ENCODE peak calls at places on chromosomes 16 and 17, in five cellular contexts. M, C, O, R and T are unnamed samples.

GRCh38 chr17:31388770-31389672 is 2.5 kb upstream of the RAB11FIP4 start:
- DNase-seq in M (peak), O (no peak), C (no peak), R (no peak), T (no peak)

GRCh38 chr16:7158481-7158880 is 174.2 kb upstream of the RBFOX1 start:
- DNase-seq in M (no peak), R (no peak), O (no peak), C (no peak), T (no peak)

GRCh38 chr17:15381707-15382106 is 40.3 kb upstream of the TEKT3 start:
- DNase-seq in O (no peak), C (no peak), M (no peak), R (no peak), T (no peak)

GRCh38 chr16:81493755-81494433 is 49.3 kb downstream of the CMIP start:
- DNase-seq in R (peak), O (peak), M (no peak), C (peak), T (peak)

GRCh38 chr16:4699030-4699556 is 5.7 kb downstream of the NUDT16L1 start:
- DNase-seq in C (no peak), M (no peak), R (no peak), O (no peak), T (no peak)

GRCh38 chr17:67467500-67468481 is 90.7 kb downstream of the PITPNC1 start:
- DNase-seq in C (peak), M (no peak), O (no peak), R (no peak), T (no peak)

GRCh38 chr17:64400644-64401043 is 10.0 kb upstream of the PECAM1 start:
- DNase-seq in M (no peak), C (no peak), R (no peak), O (no peak), T (no peak)

GRCh38 chr17:56598471-56598870 is 5.0 kb downstream of the NOG start:
- DNase-seq in M (no peak), O (no peak), C (peak), R (no peak), T (no peak)

GRCh38 chr16:49858200-49859129 is 2.6 kb upstream of the ZNF423 start:
- DNase-seq in O (no peak), R (no peak), M (peak), C (no peak), T (no peak)

GRCh38 chr16:2328428-2328827 is 12.1 kb downstream of the ABCA3 start:
- DNase-seq in O (no peak), C (no peak), R (no peak), M (no peak), T (no peak)

GRCh38 chr16:4172070-4172469 is 55.8 kb upstream of the ADCY9 start:
- DNase-seq in O (no peak), M (no peak), R (peak), C (peak), T (no peak)

GRCh38 chr16:29811896-29812665 is at the start of gene PRRT2:
- DNase-seq in R (no peak), M (peak), O (peak), C (peak), T (no peak)

GRCh38 chr17:49035470-49036269 is 38.5 kb downstream of the IGF2BP1 start:
- DNase-seq in M (peak), R (no peak), C (peak), O (no peak), T (no peak)

GRCh38 chr17:75031972-75032895 is 14.5 kb downstream of the ATP5PD start:
- DNase-seq in C (peak), O (peak), R (no peak), M (peak), T (peak)

GRCh38 chr16:12917653-12918052 is 16.3 kb downstream of the SHISA9 start:
- DNase-seq in M (no peak), R (no peak), C (peak), O (no peak), T (no peak)

GRCh38 chr17:5135726-5136579 is 20.1 kb downstream of the USP6 start:
- DNase-seq in R (no peak), O (no peak), M (no peak), C (no peak), T (no peak)

GRCh38 chr17:79842136-79842655 is 3.0 kb upstream of the CBX4 start:
- DNase-seq in M (no peak), O (no peak), R (no peak), C (no peak), T (no peak)

GRCh38 chr16:30769379-30770089 is 7.4 kb downstream of the RNF40 start:
- DNase-seq in M (no peak), C (no peak), R (no peak), O (no peak), T (no peak)

GRCh38 chr16:87778476-87778829 is 12.7 kb upstream of the KLHDC4 start:
- DNase-seq in C (no peak), R (no peak), O (no peak), M (no peak), T (no peak)

GRCh38 chr17:33080091-33080490 is 88.4 kb downstream of the SPACA3 start:
- DNase-seq in R (no peak), O (no peak), M (no peak), C (no peak), T (no peak)

GRCh38 chr17:63626551-63627228 is 4.5 kb downstream of the MAP3K3 start:
- DNase-seq in O (no peak), M (no peak), R (no peak), C (peak), T (no peak)

GRCh38 chr17:29757788-29758187 is 135.1 kb upstream of the CORO6 start:
- DNase-seq in O (no peak), R (no peak), C (no peak), M (no peak), T (no peak)

GRCh38 chr16:81238296-81239011 is at the start of gene BCO1:
- DNase-seq in O (peak), R (peak), C (peak), M (no peak), T (peak)

GRCh38 chr17:72538443-72538842 is 417.6 kb downstream of the SOX9 start:
- DNase-seq in O (no peak), R (no peak), C (no peak), M (no peak), T (no peak)

GRCh38 chr16:68923116-68923515 is 79.8 kb downstream of the TANGO6 start:
- DNase-seq in M (no peak), C (no peak), O (no peak), R (no peak), T (no peak)

GRCh38 chr16:47787695-47788094 is 326.6 kb downstream of the PHKB start:
- DNase-seq in R (no peak), C (peak), M (peak), O (no peak), T (no peak)

GRCh38 chr17:64354824-64355535 is 35.7 kb downstream of the PECAM1 start:
- DNase-seq in M (no peak), C (peak), R (no peak), O (no peak), T (no peak)

GRCh38 chr17:77815127-77815905 is 143.2 kb upstream of the TNRC6C start:
- DNase-seq in C (no peak), M (peak), R (no peak), O (no peak), T (no peak)

GRCh38 chr17:19369846-19370492 is 7.4 kb upstream of the B9D1 start:
- DNase-seq in O (no peak), C (no peak), R (no peak), M (no peak), T (no peak)

GRCh38 chr16:20610892-20611349 is 34.8 kb upstream of the ACSM2B start:
- DNase-seq in O (no peak), C (no peak), R (no peak), M (no peak), T (no peak)

GRCh38 chr17:42674755-42675347 is 1.9 kb downstream of the PLEKHH3 start:
- DNase-seq in C (no peak), M (no peak), R (no peak), O (peak), T (no peak)

GRCh38 chr17:67821871-67822367 is 3.4 kb upstream of the BPTF start:
- DNase-seq in C (no peak), R (no peak), O (no peak), M (no peak), T (no peak)

GRCh38 chr16:57607676-57608461 is 20.6 kb upstream of the ADGRG1 start:
- DNase-seq in M (no peak), C (no peak), O (no peak), R (no peak), T (no peak)

GRCh38 chr16:86521236-86522197 is 11.2 kb downstream of the FOXF1 start:
- DNase-seq in O (no peak), M (no peak), C (no peak), R (no peak), T (no peak)
- TF ChIP-seq CTCF in O (no peak), M (no peak), C (no peak), R (peak), T (no peak)

GRCh38 chr17:3039748-3040147 is 23.7 kb downstream of the OR1D5 start:
- DNase-seq in O (no peak), M (no peak), R (no peak), C (no peak), T (no peak)

GRCh38 chr17:3046753-3047152 is 16.7 kb downstream of the OR1D5 start:
- DNase-seq in R (no peak), C (no peak), M (no peak), O (no peak), T (no peak)

GRCh38 chr17:3040882-3041281 is 22.5 kb downstream of the OR1D5 start:
- DNase-seq in M (no peak), C (no peak), R (no peak), O (no peak), T (no peak)

GRCh38 chr17:3038941-3039340 is 24.5 kb downstream of the OR1D5 start:
- DNase-seq in C (no peak), O (no peak), M (no peak), R (no peak), T (no peak)

GRCh38 chr17:3043737-3044365 is 19.6 kb downstream of the OR1D5 start:
- DNase-seq in R (no peak), C (no peak), M (no peak), O (no peak), T (no peak)
- H3K4me3 ChIP-seq in R (no peak), C (no peak), M (no peak), O (no peak), T (no peak)

GRCh38 chr16:85418978-85419491 is 194.1 kb upstream of the GSE1 start:
- DNase-seq in M (no peak), O (no peak), C (no peak), R (no peak), T (no peak)
- TF ChIP-seq CTCF in M (no peak), O (no peak), C (no peak), R (peak), T (peak)

DNA sequence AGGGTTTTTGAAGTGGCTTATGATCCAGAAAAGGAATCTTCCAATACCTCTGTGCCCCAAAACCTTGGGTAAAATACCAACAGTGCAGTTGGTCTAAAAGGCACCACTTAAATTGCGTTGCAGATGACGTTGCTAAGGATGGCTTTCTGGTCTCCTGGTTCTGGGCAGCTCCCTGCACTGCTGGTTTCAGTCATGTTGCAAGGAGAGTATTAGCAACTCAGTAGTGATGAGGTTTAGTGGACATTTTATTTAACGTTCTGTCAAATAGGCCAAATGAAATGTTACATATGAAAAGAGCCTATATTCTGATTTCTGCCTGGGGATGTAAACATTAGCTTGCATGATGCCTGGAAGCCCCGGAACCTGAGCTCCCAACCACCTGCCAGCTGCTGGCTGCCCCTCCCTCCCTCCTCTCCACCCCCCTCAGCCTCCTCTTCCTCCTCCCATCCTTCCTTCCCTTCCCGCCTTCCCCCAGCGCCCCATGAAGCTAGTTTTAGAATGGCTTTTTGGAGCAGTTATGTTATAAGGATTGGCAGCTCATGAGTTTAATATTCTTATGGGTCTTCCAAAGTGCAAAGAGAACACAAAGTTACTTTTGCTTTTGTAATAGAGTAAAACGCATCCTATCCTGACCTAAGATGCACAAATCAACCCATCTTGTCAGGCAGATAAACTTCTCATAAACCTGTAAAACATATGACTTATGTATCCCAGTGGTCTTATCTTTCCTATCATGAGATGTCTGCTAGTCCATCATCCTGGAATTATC is 20.7 kb downstream of the CD7 start:
- DNase-seq in R (no peak), C (no peak), O (no peak), M (no peak), T (no peak)
- H3K4me3 ChIP-seq in R (no peak), C (no peak), O (peak), M (no peak), T (no peak)

GRCh38 chr17:18321309-18321708 is 6.2 kb downstream of the SMCR8 start:
- DNase-seq in R (no peak), M (peak), O (no peak), C (peak), T (no peak)
- TF ChIP-seq CTCF in R (peak), M (peak), O (no peak), C (peak), T (peak)

GRCh38 chr16:71410146-71410545 is 31.7 kb downstream of the TLE7 start:
- DNase-seq in O (no peak), M (no peak), R (no peak), C (no peak), T (no peak)

GRCh38 chr16:71414038-71414437 is 27.8 kb downstream of the TLE7 start:
- DNase-seq in C (no peak), R (no peak), M (no peak), O (no peak), T (no peak)

GRCh38 chr16:71413341-71413740 is 28.5 kb downstream of the TLE7 start:
- DNase-seq in R (no peak), C (no peak), M (no peak), O (no peak), T (no peak)

GRCh38 chr16:71409038-71409775 is 32.6 kb downstream of the TLE7 start:
- DNase-seq in M (no peak), R (no peak), C (no peak), O (no peak), T (no peak)

DNA sequence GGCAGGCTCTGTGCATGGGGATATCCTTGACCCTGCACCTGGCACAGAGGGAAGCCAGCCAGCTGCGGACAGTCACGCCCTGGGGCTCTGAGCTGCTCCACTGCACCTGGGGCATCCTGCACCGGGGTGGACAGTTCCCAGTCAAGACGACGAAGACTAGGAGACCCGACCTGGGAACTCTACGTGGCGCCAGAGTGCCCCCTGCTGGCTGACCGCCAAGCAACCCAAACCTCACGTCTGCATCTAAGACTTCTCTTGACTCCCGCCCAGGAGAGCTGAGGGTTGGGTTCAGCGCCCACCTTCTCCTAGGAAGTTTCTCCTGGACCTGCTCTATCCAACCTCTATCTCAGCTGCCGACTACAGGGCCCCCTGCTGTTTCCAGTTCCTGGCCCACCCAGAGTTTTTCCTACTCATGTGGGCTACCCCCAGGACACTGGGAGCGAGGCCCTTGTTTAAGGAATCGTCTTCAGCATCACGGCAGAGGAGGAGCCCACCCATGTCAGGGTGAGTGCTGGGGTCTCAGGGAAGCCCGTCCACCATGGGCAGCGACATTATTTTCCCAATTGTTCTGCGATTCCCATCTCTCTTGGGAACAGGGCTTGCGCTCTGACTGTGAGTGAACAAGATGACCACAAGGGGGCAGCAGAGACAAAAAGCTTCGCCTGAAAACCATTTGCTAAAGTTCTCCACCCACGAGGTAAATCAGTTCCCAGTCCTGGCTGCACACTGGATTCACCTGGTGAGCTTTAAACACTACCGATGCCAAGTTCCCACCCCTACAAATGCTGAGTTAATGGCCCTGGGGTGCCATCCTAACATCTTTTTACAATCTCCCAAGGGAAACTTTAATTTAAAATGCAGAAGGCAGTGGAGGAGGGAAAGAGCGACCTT is 29.3 kb downstream of the TLE7 start:
- DNase-seq in R (peak), M (peak), O (peak), C (peak), T (peak)
- H3K4me3 ChIP-seq in R (no peak), M (peak), O (no peak), C (no peak), T (no peak)

GRCh38 chr16:82763371-82763770 is 136.6 kb downstream of the CDH13 start:
- DNase-seq in M (no peak), O (no peak), R (no peak), C (no peak), T (no peak)
- TF ChIP-seq CTCF in M (no peak), O (no peak), R (no peak), C (no peak), T (no peak)